ENCODE peak calls at places on chromosomes 4 and X, in seven cellular contexts. One of them, this sample, is unnamed.

GRCh38 chr4:173367285-173367684 is 3.5 kb upstream of the SAP30 start:
- DNase-seq in right lobe of liver: no peak
- DNase-seq in mesothelial cell of epicardium: no peak
- DNase-seq in progenitor cell of endocrine pancreas: no peak
- DNase-seq in NCI-H1092: no peak
- DNase-seq in left ventricle myocardium superior: no peak
- DNase-seq in NCI-H2081: no peak
- DNase-seq in this sample: no peak

GRCh38 chrX:155956649-155957048 is 40.8 kb upstream of the IL9R start:
- DNase-seq in right lobe of liver: no peak
- DNase-seq in mesothelial cell of epicardium: no peak
- DNase-seq in progenitor cell of endocrine pancreas: no peak
- DNase-seq in NCI-H1092: no peak
- DNase-seq in left ventricle myocardium superior: no peak
- DNase-seq in NCI-H2081: no peak
- DNase-seq in this sample: no peak

GRCh38 chrX:86348669-86349068 is 200.4 kb downstream of the DACH2 start:
- DNase-seq in right lobe of liver: no peak
- DNase-seq in mesothelial cell of epicardium: no peak
- DNase-seq in progenitor cell of endocrine pancreas: no peak
- DNase-seq in NCI-H1092: no peak
- DNase-seq in left ventricle myocardium superior: no peak
- DNase-seq in NCI-H2081: no peak
- DNase-seq in this sample: no peak

GRCh38 chrX:97740886-97741285 is 857.2 kb downstream of the RPA4 start:
- DNase-seq in right lobe of liver: no peak
- DNase-seq in mesothelial cell of epicardium: no peak
- DNase-seq in progenitor cell of endocrine pancreas: no peak
- DNase-seq in NCI-H1092: no peak
- DNase-seq in left ventricle myocardium superior: no peak
- DNase-seq in NCI-H2081: no peak
- DNase-seq in this sample: no peak

GRCh38 chr4:86935833-86936721 is 1.3 kb downstream of the AFF1 start:
- DNase-seq in right lobe of liver: peak; percentile 75
- DNase-seq in mesothelial cell of epicardium: no peak
- DNase-seq in progenitor cell of endocrine pancreas: no peak
- DNase-seq in NCI-H1092: no peak
- DNase-seq in left ventricle myocardium superior: peak; percentile 60
- DNase-seq in NCI-H2081: no peak
- DNase-seq in this sample: no peak

GRCh38 chr4:85928775-85929585 is 430.9 kb downstream of the MAPK10 start:
- DNase-seq in right lobe of liver: peak; percentile 29
- DNase-seq in mesothelial cell of epicardium: no peak
- DNase-seq in progenitor cell of endocrine pancreas: no peak
- DNase-seq in NCI-H1092: no peak
- DNase-seq in left ventricle myocardium superior: no peak
- DNase-seq in NCI-H2081: no peak
- DNase-seq in this sample: no peak

GRCh38 chr4:162943263-162943662 is 223.4 kb downstream of the NAF1 start:
- DNase-seq in right lobe of liver: no peak
- DNase-seq in mesothelial cell of epicardium: no peak
- DNase-seq in progenitor cell of endocrine pancreas: no peak
- DNase-seq in NCI-H1092: no peak
- DNase-seq in left ventricle myocardium superior: no peak
- DNase-seq in NCI-H2081: no peak
- DNase-seq in this sample: no peak

GRCh38 chr4:152605641-152606304 is 69.9 kb upstream of the FBXW7 start:
- DNase-seq in right lobe of liver: no peak
- DNase-seq in mesothelial cell of epicardium: no peak
- DNase-seq in progenitor cell of endocrine pancreas: no peak
- DNase-seq in NCI-H1092: no peak
- DNase-seq in left ventricle myocardium superior: no peak
- DNase-seq in NCI-H2081: peak; percentile 12
- DNase-seq in this sample: no peak

GRCh38 chr4:151256134-151256533 is 20.8 kb upstream of the PRSS48 start:
- DNase-seq in right lobe of liver: no peak
- DNase-seq in mesothelial cell of epicardium: no peak
- DNase-seq in progenitor cell of endocrine pancreas: no peak
- DNase-seq in NCI-H1092: no peak
- DNase-seq in left ventricle myocardium superior: no peak
- DNase-seq in NCI-H2081: no peak
- DNase-seq in this sample: no peak

GRCh38 chrX:153598541-153599191 is at the start of gene CCNQ:
- DNase-seq in right lobe of liver: peak; percentile 38
- DNase-seq in mesothelial cell of epicardium: peak; percentile 47
- DNase-seq in progenitor cell of endocrine pancreas: no peak
- DNase-seq in NCI-H1092: peak; percentile 16
- DNase-seq in left ventricle myocardium superior: peak; percentile 44
- DNase-seq in NCI-H2081: no peak
- DNase-seq in this sample: no peak

GRCh38 chr4:139503622-139504166 is 49.8 kb downstream of the RAB33B start:
- DNase-seq in right lobe of liver: no peak
- DNase-seq in mesothelial cell of epicardium: no peak
- DNase-seq in progenitor cell of endocrine pancreas: no peak
- DNase-seq in NCI-H1092: no peak
- DNase-seq in left ventricle myocardium superior: no peak
- DNase-seq in NCI-H2081: no peak
- DNase-seq in this sample: no peak

GRCh38 chr4:106034205-106034604 is 138.9 kb downstream of the NPNT start:
- DNase-seq in right lobe of liver: no peak
- DNase-seq in mesothelial cell of epicardium: no peak
- DNase-seq in progenitor cell of endocrine pancreas: no peak
- DNase-seq in NCI-H1092: no peak
- DNase-seq in left ventricle myocardium superior: no peak
- DNase-seq in NCI-H2081: no peak
- DNase-seq in this sample: no peak

GRCh38 chr4:80125252-80126177 is 52.5 kb upstream of the ANTXR2 start:
- DNase-seq in right lobe of liver: no peak
- DNase-seq in mesothelial cell of epicardium: no peak
- DNase-seq in progenitor cell of endocrine pancreas: no peak
- DNase-seq in NCI-H1092: no peak
- DNase-seq in left ventricle myocardium superior: no peak
- DNase-seq in NCI-H2081: no peak
- DNase-seq in this sample: no peak

GRCh38 chr4:5883916-5884315 is 9.0 kb downstream of the CRMP1 start:
- DNase-seq in right lobe of liver: no peak
- DNase-seq in mesothelial cell of epicardium: no peak
- DNase-seq in progenitor cell of endocrine pancreas: no peak
- DNase-seq in NCI-H1092: no peak
- DNase-seq in left ventricle myocardium superior: no peak
- DNase-seq in NCI-H2081: no peak
- DNase-seq in this sample: no peak

GRCh38 chrX:46913710-46914109 is 1.5 kb downstream of the JADE3 start:
- DNase-seq in right lobe of liver: peak; percentile 24
- DNase-seq in mesothelial cell of epicardium: no peak
- DNase-seq in progenitor cell of endocrine pancreas: peak; percentile 9
- DNase-seq in NCI-H1092: no peak
- DNase-seq in left ventricle myocardium superior: no peak
- DNase-seq in NCI-H2081: no peak
- DNase-seq in this sample: no peak

GRCh38 chr4:22435652-22436051 is 80.2 kb downstream of the ADGRA3 start:
- DNase-seq in right lobe of liver: no peak
- DNase-seq in mesothelial cell of epicardium: no peak
- DNase-seq in progenitor cell of endocrine pancreas: no peak
- DNase-seq in NCI-H1092: no peak
- DNase-seq in left ventricle myocardium superior: no peak
- DNase-seq in NCI-H2081: no peak
- DNase-seq in this sample: no peak

GRCh38 chr4:107736924-107737448 is 17.0 kb upstream of the PAPSS1 start:
- DNase-seq in right lobe of liver: no peak
- DNase-seq in mesothelial cell of epicardium: no peak
- DNase-seq in progenitor cell of endocrine pancreas: peak; percentile 55
- DNase-seq in NCI-H1092: peak; percentile 24
- DNase-seq in left ventricle myocardium superior: no peak
- DNase-seq in NCI-H2081: no peak
- DNase-seq in this sample: peak; percentile 68

GRCh38 chr4:128776794-128777216 is 32.7 kb upstream of the JADE1 start:
- DNase-seq in right lobe of liver: no peak
- DNase-seq in mesothelial cell of epicardium: peak; percentile 42
- DNase-seq in progenitor cell of endocrine pancreas: no peak
- DNase-seq in NCI-H1092: peak; percentile 42
- DNase-seq in left ventricle myocardium superior: peak; percentile 84
- DNase-seq in NCI-H2081: no peak
- DNase-seq in this sample: no peak

GRCh38 chrX:119887721-119888425 is 7.8 kb upstream of the AKAP14 start:
- DNase-seq in right lobe of liver: peak; percentile 62
- DNase-seq in mesothelial cell of epicardium: peak; percentile 52
- DNase-seq in progenitor cell of endocrine pancreas: peak; percentile 52
- DNase-seq in NCI-H1092: peak; percentile 13
- DNase-seq in left ventricle myocardium superior: peak; percentile 74
- DNase-seq in NCI-H2081: peak; percentile 41
- DNase-seq in this sample: peak; percentile 74

GRCh38 chrX:102659790-102660757 is 8.8 kb downstream of the GPRASP1 start:
- DNase-seq in right lobe of liver: peak; percentile 86
- DNase-seq in mesothelial cell of epicardium: peak; percentile 81
- DNase-seq in progenitor cell of endocrine pancreas: peak; percentile 58
- DNase-seq in NCI-H1092: peak; percentile 13
- DNase-seq in left ventricle myocardium superior: peak; percentile 90
- DNase-seq in NCI-H2081: peak; percentile 38
- DNase-seq in this sample: peak; percentile 60

GRCh38 chrX:19156223-19156622 is 34.0 kb upstream of the ADGRG2 start:
- DNase-seq in right lobe of liver: no peak
- DNase-seq in mesothelial cell of epicardium: no peak
- DNase-seq in progenitor cell of endocrine pancreas: no peak
- DNase-seq in NCI-H1092: no peak
- DNase-seq in left ventricle myocardium superior: no peak
- DNase-seq in NCI-H2081: no peak
- DNase-seq in this sample: no peak

GRCh38 chr4:11821774-11822430 is 393.2 kb upstream of the HS3ST1 start:
- DNase-seq in right lobe of liver: no peak
- DNase-seq in mesothelial cell of epicardium: no peak
- DNase-seq in progenitor cell of endocrine pancreas: no peak
- DNase-seq in NCI-H1092: no peak
- DNase-seq in left ventricle myocardium superior: no peak
- DNase-seq in NCI-H2081: no peak
- DNase-seq in this sample: no peak

GRCh38 chrX:15382809-15383208 is 1.4 kb downstream of the VEGFD start:
- DNase-seq in right lobe of liver: no peak
- DNase-seq in mesothelial cell of epicardium: no peak
- DNase-seq in progenitor cell of endocrine pancreas: no peak
- DNase-seq in NCI-H1092: no peak
- DNase-seq in left ventricle myocardium superior: no peak
- DNase-seq in NCI-H2081: no peak
- DNase-seq in this sample: no peak

GRCh38 chrX:103276581-103277002 is at the start of gene TCEAL5:
- DNase-seq in right lobe of liver: no peak
- DNase-seq in mesothelial cell of epicardium: no peak
- DNase-seq in progenitor cell of endocrine pancreas: no peak
- DNase-seq in NCI-H1092: no peak
- DNase-seq in left ventricle myocardium superior: no peak
- DNase-seq in NCI-H2081: peak; percentile 56
- DNase-seq in this sample: no peak

GRCh38 chr4:13496605-13497004 is 12.5 kb upstream of the RAB28 start:
- DNase-seq in right lobe of liver: no peak
- DNase-seq in mesothelial cell of epicardium: no peak
- DNase-seq in progenitor cell of endocrine pancreas: no peak
- DNase-seq in NCI-H1092: no peak
- DNase-seq in left ventricle myocardium superior: no peak
- DNase-seq in NCI-H2081: no peak
- DNase-seq in this sample: no peak

GRCh38 chrX:110532527-110532926 is 173.9 kb downstream of the RTL9 start:
- DNase-seq in right lobe of liver: no peak
- DNase-seq in mesothelial cell of epicardium: no peak
- DNase-seq in progenitor cell of endocrine pancreas: no peak
- DNase-seq in NCI-H1092: no peak
- DNase-seq in left ventricle myocardium superior: peak; percentile 24
- DNase-seq in NCI-H2081: no peak
- DNase-seq in this sample: no peak

GRCh38 chrX:57573754-57574153 is 18.1 kb upstream of the ZXDB start:
- DNase-seq in right lobe of liver: no peak
- DNase-seq in mesothelial cell of epicardium: no peak
- DNase-seq in progenitor cell of endocrine pancreas: no peak
- DNase-seq in NCI-H1092: no peak
- DNase-seq in left ventricle myocardium superior: no peak
- DNase-seq in NCI-H2081: no peak
- DNase-seq in this sample: no peak

GRCh38 chrX:14344172-14344940 is 185.0 kb upstream of the GLRA2 start:
- DNase-seq in right lobe of liver: no peak
- DNase-seq in mesothelial cell of epicardium: no peak
- DNase-seq in progenitor cell of endocrine pancreas: no peak
- DNase-seq in NCI-H1092: no peak
- DNase-seq in left ventricle myocardium superior: no peak
- DNase-seq in NCI-H2081: no peak
- DNase-seq in this sample: no peak

GRCh38 chr4:25280210-25280609 is 32.4 kb upstream of the ZCCHC4 start:
- DNase-seq in right lobe of liver: no peak
- DNase-seq in mesothelial cell of epicardium: no peak
- DNase-seq in progenitor cell of endocrine pancreas: no peak
- DNase-seq in NCI-H1092: no peak
- DNase-seq in left ventricle myocardium superior: no peak
- DNase-seq in NCI-H2081: no peak
- DNase-seq in this sample: no peak

GRCh38 chr4:139845481-139846093 is 180.0 kb downstream of the MGST2 start:
- DNase-seq in right lobe of liver: no peak
- DNase-seq in mesothelial cell of epicardium: no peak
- DNase-seq in progenitor cell of endocrine pancreas: no peak
- DNase-seq in NCI-H1092: no peak
- DNase-seq in left ventricle myocardium superior: no peak
- DNase-seq in NCI-H2081: no peak
- DNase-seq in this sample: no peak

GRCh38 chrX:123964155-123964554 is 2.6 kb downstream of the STAG2 start:
- DNase-seq in right lobe of liver: no peak
- DNase-seq in mesothelial cell of epicardium: no peak
- DNase-seq in progenitor cell of endocrine pancreas: no peak
- DNase-seq in NCI-H1092: no peak
- DNase-seq in left ventricle myocardium superior: no peak
- DNase-seq in NCI-H2081: no peak
- DNase-seq in this sample: no peak